ENCODE peak calls at places on chromosome 9, in six cellular contexts. One of them, this sample, is unnamed.

GRCh38 chr9:98158071-98158791 is 34.2 kb downstream of the CORO2A start:
- DNase-seq in GM12892: no peak
- DNase-seq in endothelial cell of umbilical vein: no peak
- DNase-seq in GM12891: no peak
- DNase-seq in GM23338: no peak
- DNase-seq in HCT116: no peak
- DNase-seq in this sample: no peak

GRCh38 chr9:21505425-21506179 is 23.5 kb upstream of the IFNE start:
- DNase-seq in GM12891: no peak
- DNase-seq in HCT116: no peak
- DNase-seq in GM23338: no peak
- DNase-seq in GM12892: no peak
- DNase-seq in endothelial cell of umbilical vein: no peak
- DNase-seq in this sample: no peak

GRCh38 chr9:125521462-125522327 is 185.3 kb downstream of the MAPKAP1 start:
- DNase-seq in GM12892: no peak
- DNase-seq in GM12891: no peak
- DNase-seq in GM23338: no peak
- DNase-seq in HCT116: peak
- DNase-seq in endothelial cell of umbilical vein: peak
- DNase-seq in this sample: no peak

GRCh38 chr9:96453625-96454024 is 3.7 kb downstream of the HABP4 start:
- DNase-seq in endothelial cell of umbilical vein: peak
- DNase-seq in GM12892: no peak
- DNase-seq in GM23338: peak
- DNase-seq in HCT116: no peak
- DNase-seq in GM12891: no peak
- DNase-seq in this sample: no peak

GRCh38 chr9:37311938-37312730 is 110.4 kb upstream of the GRHPR start:
- DNase-seq in GM12891: no peak
- DNase-seq in GM12892: no peak
- DNase-seq in HCT116: no peak
- DNase-seq in endothelial cell of umbilical vein: no peak
- DNase-seq in GM23338: no peak
- DNase-seq in this sample: no peak

GRCh38 chr9:16131269-16131668 is 578.4 kb downstream of the CCDC171 start:
- DNase-seq in endothelial cell of umbilical vein: no peak
- DNase-seq in GM23338: peak
- DNase-seq in HCT116: no peak
- DNase-seq in GM12892: no peak
- DNase-seq in GM12891: no peak
- DNase-seq in this sample: no peak

GRCh38 chr9:95746408-95747165 is 128.9 kb upstream of the ERCC6L2 start:
- DNase-seq in endothelial cell of umbilical vein: no peak
- DNase-seq in GM12892: no peak
- DNase-seq in HCT116: no peak
- DNase-seq in GM23338: no peak
- DNase-seq in GM12891: no peak
- DNase-seq in this sample: no peak

GRCh38 chr9:122930933-122931850 is at the start of gene ZBTB26:
- DNase-seq in GM23338: peak
- DNase-seq in GM12892: peak
- DNase-seq in GM12891: peak
- DNase-seq in endothelial cell of umbilical vein: peak
- DNase-seq in HCT116: peak
- DNase-seq in this sample: peak

GRCh38 chr9:72271617-72272478 is 93.2 kb downstream of the ZFAND5 start:
- DNase-seq in HCT116: peak
- DNase-seq in GM23338: peak
- DNase-seq in endothelial cell of umbilical vein: peak
- DNase-seq in GM12892: peak
- DNase-seq in GM12891: peak
- DNase-seq in this sample: no peak

GRCh38 chr9:110143969-110144545 is 63.9 kb downstream of the C9orf152 start:
- DNase-seq in endothelial cell of umbilical vein: no peak
- DNase-seq in GM12892: peak
- DNase-seq in GM23338: no peak
- DNase-seq in GM12891: no peak
- DNase-seq in HCT116: no peak
- DNase-seq in this sample: no peak

GRCh38 chr9:114205171-114206015 is 50.1 kb downstream of the COL27A1 start:
- DNase-seq in GM12892: no peak
- DNase-seq in GM12891: no peak
- DNase-seq in endothelial cell of umbilical vein: no peak
- DNase-seq in GM23338: no peak
- DNase-seq in HCT116: no peak
- DNase-seq in this sample: no peak

GRCh38 chr9:128420651-128421473 is at the start of gene CERCAM:
- DNase-seq in endothelial cell of umbilical vein: peak
- DNase-seq in HCT116: no peak
- DNase-seq in GM23338: peak
- DNase-seq in GM12892: peak
- DNase-seq in GM12891: peak
- DNase-seq in this sample: peak

GRCh38 chr9:123419091-123419490 is 63.1 kb downstream of the CRB2 start:
- DNase-seq in GM12892: no peak
- DNase-seq in GM23338: no peak
- DNase-seq in HCT116: no peak
- DNase-seq in endothelial cell of umbilical vein: no peak
- DNase-seq in GM12891: no peak
- DNase-seq in this sample: peak

GRCh38 chr9:28215921-28216320 is 642.6 kb upstream of the C9orf72 start:
- DNase-seq in endothelial cell of umbilical vein: no peak
- DNase-seq in GM23338: no peak
- DNase-seq in GM12891: no peak
- DNase-seq in GM12892: no peak
- DNase-seq in HCT116: no peak
- DNase-seq in this sample: no peak

GRCh38 chr9:117723986-117724654 is 19.9 kb downstream of the TLR4 start:
- DNase-seq in GM12891: no peak
- DNase-seq in HCT116: no peak
- DNase-seq in endothelial cell of umbilical vein: no peak
- DNase-seq in GM12892: no peak
- DNase-seq in GM23338: no peak
- DNase-seq in this sample: no peak

GRCh38 chr9:100591639-100592412 is 13.9 kb downstream of the CAVIN4 start:
- DNase-seq in endothelial cell of umbilical vein: no peak
- DNase-seq in GM12891: no peak
- DNase-seq in GM12892: no peak
- DNase-seq in HCT116: no peak
- DNase-seq in GM23338: no peak
- DNase-seq in this sample: no peak

GRCh38 chr9:2016411-2017208 is 1.5 kb downstream of the SMARCA2 start:
- DNase-seq in GM12891: peak
- DNase-seq in GM23338: peak
- DNase-seq in GM12892: peak
- DNase-seq in endothelial cell of umbilical vein: peak
- DNase-seq in HCT116: no peak
- DNase-seq in this sample: peak

GRCh38 chr9:118426772-118427171 is 722.6 kb downstream of the TLR4 start:
- DNase-seq in GM12891: no peak
- DNase-seq in HCT116: no peak
- DNase-seq in GM23338: no peak
- DNase-seq in endothelial cell of umbilical vein: no peak
- DNase-seq in GM12892: no peak
- DNase-seq in this sample: no peak

GRCh38 chr9:137485343-137486140 is 26.4 kb upstream of the NSMF start:
- DNase-seq in GM12891: no peak
- DNase-seq in GM23338: no peak
- DNase-seq in endothelial cell of umbilical vein: no peak
- DNase-seq in HCT116: no peak
- DNase-seq in GM12892: no peak
- DNase-seq in this sample: no peak

GRCh38 chr9:101369884-101370531 is 14.8 kb downstream of the BAAT start:
- DNase-seq in GM12891: no peak
- DNase-seq in HCT116: no peak
- DNase-seq in endothelial cell of umbilical vein: no peak
- DNase-seq in GM12892: no peak
- DNase-seq in GM23338: no peak
- DNase-seq in this sample: no peak

GRCh38 chr9:79572032-79572890 is 496 bp downstream of the TLE4 start:
- DNase-seq in endothelial cell of umbilical vein: peak
- DNase-seq in GM12892: peak
- DNase-seq in GM12891: peak
- DNase-seq in HCT116: no peak
- DNase-seq in GM23338: peak
- DNase-seq in this sample: peak

GRCh38 chr9:12681620-12682019 is 11.6 kb upstream of the TYRP1 start:
- DNase-seq in endothelial cell of umbilical vein: no peak
- DNase-seq in GM23338: no peak
- DNase-seq in HCT116: no peak
- DNase-seq in GM12892: no peak
- DNase-seq in GM12891: no peak
- DNase-seq in this sample: no peak

GRCh38 chr9:85715587-85715986 is 26.2 kb downstream of the AGTPBP1 start:
- DNase-seq in GM23338: no peak
- DNase-seq in HCT116: no peak
- DNase-seq in endothelial cell of umbilical vein: no peak
- DNase-seq in GM12891: no peak
- DNase-seq in GM12892: no peak
- DNase-seq in this sample: no peak
- TF ChIP-seq POLR2AphosphoS5 in GM23338: no peak
- TF ChIP-seq POLR2AphosphoS5 in HCT116: no peak
- TF ChIP-seq POLR2AphosphoS5 in endothelial cell of umbilical vein: no peak
- TF ChIP-seq POLR2AphosphoS5 in GM12891: no peak
- TF ChIP-seq POLR2AphosphoS5 in GM12892: no peak
- TF ChIP-seq POLR2AphosphoS5 in this sample: no peak

DNA sequence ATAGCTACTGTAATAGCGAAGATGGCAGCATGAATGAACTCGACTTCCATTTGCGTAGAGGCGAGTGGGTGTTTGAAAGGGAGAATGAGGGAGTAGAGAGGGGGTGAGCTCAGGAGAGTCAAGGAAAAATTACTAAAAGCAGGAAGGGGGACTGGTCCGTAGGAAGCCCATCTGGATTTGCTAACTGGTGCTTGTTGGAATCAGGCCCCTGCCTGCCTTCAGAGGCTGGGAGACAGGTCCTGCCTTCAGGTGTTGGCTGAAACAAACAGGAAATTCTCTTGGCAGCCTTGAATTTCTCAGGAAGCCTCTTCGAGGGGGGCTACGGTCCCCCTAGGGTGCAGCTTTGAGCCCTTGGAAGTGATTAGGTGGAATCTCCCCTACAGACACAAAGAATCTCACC is 121.7 kb downstream of the OLFM1 start:
- DNase-seq in endothelial cell of umbilical vein: no peak
- DNase-seq in GM12892: no peak
- DNase-seq in GM12891: no peak
- DNase-seq in HCT116: no peak
- DNase-seq in GM23338: no peak
- DNase-seq in this sample: no peak
- TF ChIP-seq POLR2AphosphoS5 in endothelial cell of umbilical vein: no peak
- TF ChIP-seq POLR2AphosphoS5 in GM12892: no peak
- TF ChIP-seq POLR2AphosphoS5 in GM12891: no peak
- TF ChIP-seq POLR2AphosphoS5 in HCT116: no peak
- TF ChIP-seq POLR2AphosphoS5 in GM23338: no peak
- TF ChIP-seq POLR2AphosphoS5 in this sample: no peak

DNA sequence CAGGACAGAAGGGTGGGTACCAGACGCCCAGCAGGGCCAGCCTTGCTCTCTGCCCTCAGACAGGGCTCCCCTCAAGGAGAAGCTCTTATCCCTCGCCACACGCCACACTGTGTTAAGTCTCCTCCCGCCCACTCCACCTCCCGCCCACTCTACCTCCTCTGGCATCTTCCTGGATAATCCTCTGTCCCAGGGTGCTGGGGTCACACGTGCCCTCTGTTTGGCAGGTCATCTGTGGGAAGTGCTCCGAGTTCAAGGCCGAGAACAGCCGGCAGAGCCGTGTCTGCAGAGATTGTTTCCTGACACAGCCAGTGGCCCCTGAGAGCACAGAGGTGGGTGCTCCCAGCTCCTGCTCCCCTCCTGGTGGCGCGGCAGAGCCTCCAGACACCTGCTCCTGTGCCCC is 26.0 kb upstream of the SUSD3 start:
- DNase-seq in GM12891: no peak
- DNase-seq in GM12892: no peak
- DNase-seq in endothelial cell of umbilical vein: no peak
- DNase-seq in HCT116: no peak
- DNase-seq in GM23338: no peak
- DNase-seq in this sample: no peak
- TF ChIP-seq POLR2AphosphoS5 in GM12891: no peak
- TF ChIP-seq POLR2AphosphoS5 in GM12892: no peak
- TF ChIP-seq POLR2AphosphoS5 in endothelial cell of umbilical vein: no peak
- TF ChIP-seq POLR2AphosphoS5 in HCT116: no peak
- TF ChIP-seq POLR2AphosphoS5 in GM23338: no peak
- TF ChIP-seq POLR2AphosphoS5 in this sample: no peak

DNA sequence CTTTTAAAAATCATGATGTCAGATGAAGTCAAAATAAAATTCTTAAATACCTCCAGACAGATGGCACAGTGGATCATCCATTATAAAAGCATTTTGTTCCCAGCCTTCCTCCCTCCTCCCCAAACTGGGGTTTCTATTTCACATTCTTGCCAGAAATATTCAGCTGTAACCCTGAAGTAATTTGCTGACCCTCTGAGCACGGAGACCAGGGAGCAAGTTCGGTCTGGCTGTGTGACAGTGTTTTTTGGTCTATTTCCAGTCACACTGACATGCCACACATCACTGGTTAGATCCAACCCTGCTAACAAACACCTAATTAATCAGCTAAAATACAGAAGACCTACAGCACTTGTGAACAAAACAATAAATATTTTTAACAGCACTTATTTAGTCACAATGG is 126.2 kb upstream of the DMRT1 start:
- DNase-seq in HCT116: no peak
- DNase-seq in GM23338: no peak
- DNase-seq in GM12892: no peak
- DNase-seq in endothelial cell of umbilical vein: no peak
- DNase-seq in GM12891: no peak
- DNase-seq in this sample: no peak
- TF ChIP-seq POLR2AphosphoS5 in HCT116: no peak
- TF ChIP-seq POLR2AphosphoS5 in GM23338: no peak
- TF ChIP-seq POLR2AphosphoS5 in GM12892: no peak
- TF ChIP-seq POLR2AphosphoS5 in endothelial cell of umbilical vein: no peak
- TF ChIP-seq POLR2AphosphoS5 in GM12891: no peak
- TF ChIP-seq POLR2AphosphoS5 in this sample: no peak

DNA sequence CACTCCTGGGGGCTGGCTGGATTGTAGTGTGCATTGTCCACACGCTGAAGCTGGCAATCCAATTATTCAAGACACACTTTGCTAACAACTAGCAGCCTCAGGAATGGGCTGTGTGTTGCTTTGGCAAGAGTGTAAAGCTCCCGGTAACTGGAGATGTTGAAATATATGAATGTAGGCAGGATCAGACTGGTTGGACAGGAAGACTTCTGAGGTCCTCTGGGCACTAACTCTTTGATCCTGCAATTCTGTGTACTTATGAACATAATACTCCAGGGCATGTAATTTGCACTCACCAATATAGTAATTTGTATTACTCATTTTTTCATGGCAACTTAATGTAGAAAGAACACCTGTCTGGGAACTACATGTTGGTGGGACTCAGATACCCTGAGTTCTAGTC is 106.7 kb upstream of the SLC28A3 start:
- DNase-seq in GM12891: no peak
- DNase-seq in GM23338: no peak
- DNase-seq in HCT116: no peak
- DNase-seq in endothelial cell of umbilical vein: no peak
- DNase-seq in GM12892: no peak
- DNase-seq in this sample: no peak
- TF ChIP-seq POLR2AphosphoS5 in GM12891: no peak
- TF ChIP-seq POLR2AphosphoS5 in GM23338: no peak
- TF ChIP-seq POLR2AphosphoS5 in HCT116: no peak
- TF ChIP-seq POLR2AphosphoS5 in endothelial cell of umbilical vein: no peak
- TF ChIP-seq POLR2AphosphoS5 in GM12892: no peak
- TF ChIP-seq POLR2AphosphoS5 in this sample: no peak

This sample was measured in sigmoid colon.